ENCODE peak calls at places on chromosomes 4 and X, in seven cellular contexts. W is AG08395; S is activated gamma-delta T cell treated with Interleukin-2 at 50 U/mL for 16 hours; J is neural progenitor cell; M is ecto neural progenitor cell; G is iPS-NIHi11; O is effector memory CD8-positive, alpha-beta T cell. I is an unnamed sample.

GRCh38 chr4:185626798-185627197 is 91.5 kb upstream of the PDLIM3 start:
- DNase-seq in W (no peak), S (no peak), J (no peak), M (no peak), G (no peak), O (no peak), I (no peak)

GRCh38 chr4:152974732-152975614 is 38.9 kb downstream of the FHDC1 start:
- DNase-seq in W (no peak), S (no peak), J (no peak), M (no peak), G (no peak), O (no peak), I (no peak)

GRCh38 chr4:15004701-15005301 is 2.5 kb downstream of the CPEB2 start:
- DNase-seq in W (peak), S (peak), J (peak), M (peak), G (peak), O (peak), I (peak)

GRCh38 chrX:30653415-30654131 is at the start of gene GK:
- DNase-seq in W (no peak), S (peak), J (peak), M (peak), G (peak), O (peak), I (peak)

GRCh38 chr4:122584517-122584916 is 36.3 kb downstream of the IL21 start:
- DNase-seq in W (peak), S (no peak), J (no peak), M (no peak), G (no peak), O (no peak), I (no peak)

GRCh38 chr4:78951862-78952472 is 12.7 kb upstream of the PAQR3 start:
- DNase-seq in W (peak), S (peak), J (peak), M (no peak), G (peak), O (peak), I (no peak)

GRCh38 chr4:85967872-85968271 is 392.0 kb downstream of the MAPK10 start:
- DNase-seq in W (peak), S (no peak), J (no peak), M (no peak), G (no peak), O (no peak), I (no peak)

GRCh38 chr4:10746371-10747143 is 62.0 kb upstream of the CLNK start:
- DNase-seq in W (no peak), S (no peak), J (no peak), M (no peak), G (no peak), O (no peak), I (no peak)

GRCh38 chr4:138062929-138063328 is 179.2 kb downstream of the SLC7A11 start:
- DNase-seq in W (peak), S (no peak), J (no peak), M (no peak), G (peak), O (no peak), I (no peak)

GRCh38 chr4:174690665-174691064 is 138.4 kb downstream of the GLRA3 start:
- DNase-seq in W (no peak), S (no peak), J (no peak), M (no peak), G (no peak), O (no peak), I (no peak)

GRCh38 chr4:173517781-173518371 is 12.2 kb downstream of the HAND2 start:
- DNase-seq in W (no peak), S (no peak), J (peak), M (no peak), G (peak), O (no peak), I (no peak)

I was measured in Peyer's patch.